ENCODE peak calls at places on chromosome 1, in six cellular contexts. T is C1 segment of cervical spinal cord, W is PC-3, C is cardiac fibroblast, O is NCI-H1092 treated with DMSO at 0.1 percent for 48 hours, V is left cardiac atrium. F is an unnamed sample.

GRCh38 chr1:155253208-155253607 is 2.1 kb downstream of the ENTREP3 start:
- DNase-seq in T (no peak), W (peak; percentile 34), C (no peak), O (no peak), V (no peak), F (no peak)

GRCh38 chr1:232385221-232385620 is 244.7 kb downstream of the SIPA1L2 start:
- DNase-seq in T (no peak), W (peak; percentile 69), C (peak; percentile 69), O (no peak), V (no peak), F (peak; percentile 60)

GRCh38 chr1:79460773-79461436 is 454.4 kb upstream of the ADGRL4 start:
- DNase-seq in T (no peak), W (no peak), C (no peak), O (no peak), V (no peak), F (no peak)

GRCh38 chr1:78475888-78476610 is 14.7 kb upstream of the PTGFR start:
- DNase-seq in T (no peak), W (peak; percentile 50), C (peak; percentile 49), O (no peak), V (no peak), F (peak; percentile 60)

GRCh38 chr1:78843111-78843908 is 163.2 kb downstream of the ADGRL4 start:
- DNase-seq in T (no peak), W (peak; percentile 11), C (peak; percentile 33), O (no peak), V (no peak), F (peak; percentile 26)

GRCh38 chr1:8342325-8342724 is 24.4 kb downstream of the SLC45A1 start:
- DNase-seq in T (no peak), W (no peak), C (no peak), O (no peak), V (no peak), F (no peak)

GRCh38 chr1:234769284-234769998 is 159.5 kb upstream of the IRF2BP2 start:
- DNase-seq in T (no peak), W (no peak), C (no peak), O (no peak), V (no peak), F (no peak)

GRCh38 chr1:222909586-222909985 is 94.7 kb downstream of the DISP1 start:
- DNase-seq in T (no peak), W (no peak), C (peak; percentile 76), O (no peak), V (no peak), F (no peak)

GRCh38 chr1:110673197-110673701 is 1.5 kb downstream of the KCNA3 start:
- DNase-seq in T (no peak), W (no peak), C (no peak), O (peak; percentile 34), V (no peak), F (no peak)

GRCh38 chr1:181219938-181220337 is 131.4 kb downstream of the IER5 start:
- DNase-seq in T (no peak), W (no peak), C (no peak), O (no peak), V (no peak), F (no peak)

GRCh38 chr1:169044296-169044695 is 62.2 kb upstream of the ATP1B1 start:
- DNase-seq in T (no peak), W (peak; percentile 59), C (no peak), O (no peak), V (no peak), F (no peak)

GRCh38 chr1:69911301-69911801 is 294.0 kb downstream of the LRRC40 start:
- DNase-seq in T (no peak), W (peak; percentile 36), C (peak; percentile 89), O (no peak), V (no peak), F (peak; percentile 74)

GRCh38 chr1:163673756-163674155 is 352.0 kb downstream of the NUF2 start:
- DNase-seq in T (no peak), W (no peak), C (peak; percentile 5), O (no peak), V (no peak), F (no peak)

GRCh38 chr1:157431751-157432150 is 120.6 kb downstream of the FCRL5 start:
- DNase-seq in T (no peak), W (peak; percentile 79), C (peak; percentile 10), O (no peak), V (no peak), F (peak; percentile 3)

GRCh38 chr1:116902718-116903390 is 6.9 kb upstream of the PTGFRN start:
- DNase-seq in T (no peak), W (no peak), C (no peak), O (no peak), V (no peak), F (no peak)